ENCODE peak calls at places on chromosomes 13 and 19, in eight cellular contexts. T, B, H, M, W, V, R and I are unnamed samples.

GRCh38 chr19:14404322-14404721 is 14.8 kb downstream of the DDX39A start:
- DNase-seq in T (no peak), B (no peak), H (no peak), M (no peak), W (no peak), V (no peak), R (no peak), I (no peak)

GRCh38 chr13:109654341-109655205 is 131.8 kb downstream of the IRS2 start:
- DNase-seq in T (no peak), B (peak), H (no peak), M (no peak), W (peak), V (no peak), R (no peak), I (no peak)

GRCh38 chr19:3573858-3574637 is 1.3 kb downstream of the HMG20B start:
- DNase-seq in T (peak), B (peak), H (peak), M (peak), W (peak), V (peak), R (peak), I (peak)

GRCh38 chr19:43560687-43561086 is 14.6 kb downstream of the XRCC1 start:
- DNase-seq in T (no peak), B (peak), H (no peak), M (peak), W (no peak), V (no peak), R (no peak), I (no peak)

GRCh38 chr13:107581009-107581408 is 634.3 kb downstream of the LIG4 start:
- DNase-seq in T (no peak), B (no peak), H (no peak), M (no peak), W (no peak), V (no peak), R (no peak), I (no peak)

GRCh38 chr19:48588670-48589399 is 17.7 kb upstream of the SPACA4 start:
- DNase-seq in T (peak), B (peak), H (peak), M (peak), W (peak), V (peak), R (peak), I (peak)

GRCh38 chr19:5718032-5718578 is 1.8 kb downstream of the LONP1 start:
- DNase-seq in T (no peak), B (peak), H (no peak), M (no peak), W (no peak), V (no peak), R (no peak), I (no peak)

GRCh38 chr13:21683034-21683733 is 12.3 kb downstream of the FGF9 start:
- DNase-seq in T (no peak), B (no peak), H (no peak), M (no peak), W (no peak), V (no peak), R (no peak), I (peak)

GRCh38 chr13:44810067-44810840 is 179.0 kb downstream of the NUFIP1 start:
- DNase-seq in T (no peak), B (peak), H (no peak), M (no peak), W (no peak), V (no peak), R (peak), I (no peak)

GRCh38 chr13:49108204-49108603 is 111.9 kb upstream of the MLNR start:
- DNase-seq in T (no peak), B (no peak), H (no peak), M (no peak), W (peak), V (no peak), R (no peak), I (no peak)

GRCh38 chr19:46859637-46860124 is 1.1 kb upstream of the ARHGAP35 start:
- DNase-seq in T (no peak), B (peak), H (no peak), M (no peak), W (no peak), V (no peak), R (peak), I (peak)

GRCh38 chr19:51695088-51695487 is 2.0 kb downstream of the SPACA6 start:
- DNase-seq in T (no peak), B (no peak), H (no peak), M (no peak), W (no peak), V (no peak), R (peak), I (no peak)

GRCh38 chr19:8988204-8988603 is 22.0 kb downstream of the MUC16 start:
- DNase-seq in T (peak), B (no peak), H (no peak), M (peak), W (no peak), V (no peak), R (no peak), I (no peak)

GRCh38 chr19:30679286-30679685 is 307.1 kb downstream of the ZNF536 start:
- DNase-seq in T (no peak), B (no peak), H (no peak), M (no peak), W (no peak), V (no peak), R (peak), I (no peak)

GRCh38 chr19:1825909-1826556 is 14.0 kb upstream of the ATP8B3 start:
- DNase-seq in T (peak), B (peak), H (peak), M (peak), W (peak), V (peak), R (peak), I (peak)

GRCh38 chr13:66675620-66676019 is 554.5 kb downstream of the PCDH9 start:
- DNase-seq in T (no peak), B (peak), H (no peak), M (no peak), W (no peak), V (no peak), R (no peak), I (no peak)

GRCh38 chr13:35285677-35286076 is 190.8 kb downstream of the MAB21L1 start:
- DNase-seq in T (no peak), B (no peak), H (no peak), M (no peak), W (no peak), V (no peak), R (no peak), I (no peak)

GRCh38 chr13:101942038-101942437 is 459.8 kb downstream of the FGF14 start:
- DNase-seq in T (peak), B (peak), H (peak), M (no peak), W (peak), V (no peak), R (peak), I (no peak)

GRCh38 chr19:17048885-17049453 is 22.4 kb upstream of the CPAMD8 start:
- DNase-seq in T (no peak), B (no peak), H (no peak), M (no peak), W (no peak), V (peak), R (no peak), I (no peak)

GRCh38 chr19:4373601-4374441 is 26.5 kb downstream of the SH3GL1 start:
- DNase-seq in T (no peak), B (no peak), H (no peak), M (no peak), W (peak), V (peak), R (no peak), I (no peak)

GRCh38 chr19:18424122-18424889 is 5.1 kb downstream of the SSBP4 start:
- DNase-seq in T (no peak), B (no peak), H (no peak), M (no peak), W (no peak), V (no peak), R (no peak), I (no peak)

GRCh38 chr19:55253264-55253663 is 5.6 kb downstream of the PPP6R1 start:
- DNase-seq in T (no peak), B (no peak), H (no peak), M (no peak), W (no peak), V (no peak), R (no peak), I (no peak)

GRCh38 chr19:8506402-8506957 is 4.0 kb upstream of the PRAM1 start:
- DNase-seq in T (no peak), B (no peak), H (no peak), M (no peak), W (no peak), V (no peak), R (no peak), I (no peak)

GRCh38 chr19:15238639-15239155 is 6.4 kb upstream of the EPHX3 start:
- DNase-seq in T (no peak), B (no peak), H (no peak), M (no peak), W (no peak), V (no peak), R (no peak), I (no peak)